ENCODE peak calls at places on chromosome 17, in five cellular contexts. G is neural crest cell; H is NAMALWA; C is HuH-7.5; L is stimulated activated CD4-positive, alpha-beta T cell treated with anti-CD3 and anti-CD28 coated beads, Interleukin-1b, Interleukin-23, amount 100 ng/mL, for 24 hours. R is an unnamed sample.

GRCh38 chr17:45857977-45858708 is 13.5 kb downstream of the SPPL2C start:
- DNase-seq in G (peak), H (no peak), C (no peak), L (no peak), R (no peak)

GRCh38 chr17:50890675-50891516 is 24.7 kb upstream of the TOB1 start:
- DNase-seq in G (no peak), H (no peak), C (no peak), L (no peak), R (no peak)

GRCh38 chr17:732788-733720 is 658 bp downstream of the TLCD3A start:
- DNase-seq in G (peak), H (no peak), C (peak), L (peak), R (no peak)

GRCh38 chr17:35630530-35631148 is 43.5 kb downstream of the AP2B1 start:
- DNase-seq in G (no peak), H (no peak), C (no peak), L (no peak), R (no peak)

GRCh38 chr17:975321-975982 is 4.1 kb downstream of the NXN start:
- DNase-seq in G (no peak), H (no peak), C (no peak), L (no peak), R (no peak)

GRCh38 chr17:37567137-37567927 is 41.9 kb downstream of the SYNRG start:
- DNase-seq in G (no peak), H (no peak), C (no peak), L (no peak), R (no peak)

GRCh38 chr17:61847659-61848058 is 15.7 kb downstream of the BRIP1 start:
- DNase-seq in G (no peak), H (no peak), C (no peak), L (no peak), R (no peak)

GRCh38 chr17:76996741-76997694 is 128.8 kb downstream of the MGAT5B start:
- DNase-seq in G (no peak), H (peak), C (no peak), L (no peak), R (no peak)

GRCh38 chr17:62109378-62109902 is 44.4 kb upstream of the MED13 start:
- DNase-seq in G (peak), H (peak), C (peak), L (peak), R (no peak)

GRCh38 chr17:38749222-38750043 is 1.3 kb upstream of the PCGF2 start:
- DNase-seq in G (peak), H (no peak), C (peak), L (no peak), R (no peak)

GRCh38 chr17:81480140-81480917 is 32.3 kb downstream of the ACTG1 start:
- DNase-seq in G (no peak), H (no peak), C (peak), L (no peak), R (no peak)

R was measured in NCI-H1048.